ENCODE peak calls at places on chromosomes 11 and 22, in seven cellular contexts. U is gastrocnemius medialis, O is fibroblast of lung, N is tibial nerve, K is MM.1S, J is heart left ventricle, V is astrocyte. Y is an unnamed sample.

GRCh38 chr11:76620471-76620870 is 50.1 kb downstream of the LRRC32 start:
- DNase-seq in U (no peak), O (peak; percentile 92), N (no peak), K (no peak), J (no peak), V (peak; percentile 93), Y (no peak)

GRCh38 chr22:47089374-47089773 is 326.9 kb downstream of the TBC1D22A start:
- DNase-seq in U (no peak), O (no peak), N (no peak), K (no peak), J (no peak), V (no peak), Y (no peak)

GRCh38 chr11:113332638-113333329 is 18.4 kb downstream of the TTC12 start:
- DNase-seq in U (no peak), O (no peak), N (no peak), K (no peak), J (no peak), V (no peak), Y (no peak)

GRCh38 chr11:67303989-67304411 is 670 bp downstream of the SSH3 start:
- DNase-seq in U (no peak), O (no peak), N (no peak), K (no peak), J (peak; percentile 33), V (no peak), Y (no peak)

GRCh38 chr11:19344661-19345518 is 104.1 kb upstream of the E2F8 start:
- DNase-seq in U (peak; percentile 11), O (peak; percentile 33), N (no peak), K (peak; percentile 77), J (peak; percentile 36), V (no peak), Y (no peak)

GRCh38 chr11:115580927-115581680 is 76.9 kb upstream of the CADM1 start:
- DNase-seq in U (no peak), O (peak; percentile 45), N (peak; percentile 19), K (no peak), J (peak; percentile 35), V (peak; percentile 27), Y (no peak)

GRCh38 chr11:123231263-123231662 is 36.2 kb upstream of the CLMP start:
- DNase-seq in U (no peak), O (no peak), N (no peak), K (no peak), J (no peak), V (no peak), Y (no peak)

GRCh38 chr22:48721394-48721666 is 1106.3 kb downstream of the BRD1 start:
- DNase-seq in U (no peak), O (no peak), N (no peak), K (no peak), J (no peak), V (no peak), Y (no peak)

GRCh38 chr11:34749666-34750659 is 129.1 kb downstream of the EHF start:
- DNase-seq in U (peak; percentile 75), O (peak; percentile 98), N (peak; percentile 81), K (no peak), J (no peak), V (peak; percentile 80), Y (no peak)

GRCh38 chr11:66881927-66882452 is 25.1 kb downstream of the LRFN4 start:
- DNase-seq in U (no peak), O (no peak), N (no peak), K (no peak), J (no peak), V (no peak), Y (no peak)

GRCh38 chr11:126282361-126282741 is 542 bp upstream of the TIRAP start:
- DNase-seq in U (peak; percentile 20), O (peak; percentile 41), N (no peak), K (no peak), J (peak; percentile 47), V (peak; percentile 23), Y (no peak)

GRCh38 chr11:102883132-102883531 is 8.3 kb upstream of the MMP12 start:
- DNase-seq in U (no peak), O (no peak), N (no peak), K (no peak), J (no peak), V (no peak), Y (no peak)

GRCh38 chr11:118153976-118154375 is 1.4 kb upstream of the SCN4B start:
- DNase-seq in U (no peak), O (no peak), N (no peak), K (no peak), J (no peak), V (no peak), Y (no peak)

GRCh38 chr11:64924910-64925284 is 408 bp downstream of the PPP2R5B start:
- DNase-seq in U (no peak), O (no peak), N (no peak), K (no peak), J (no peak), V (no peak), Y (no peak)
- H3K4me3 ChIP-seq in U (peak overlapping the region; percentile 86), O (peak overlapping the region; percentile 95), N (peak overlapping the region; percentile 85), K (peak overlapping the region; percentile 70), J (peak overlapping the region; percentile 56), V (peak overlapping the region; percentile 86), Y (peak overlapping the region; percentile 85)

GRCh38 chr11:73991471-73992006 is 8.9 kb upstream of the UCP2 start:
- DNase-seq in U (no peak), O (no peak), N (no peak), K (peak; percentile 40), J (no peak), V (no peak), Y (no peak)
- H3K4me1 ChIP-seq in U (no peaks in the 10 kb centered on the region), O (no peaks in the 10 kb centered on the region), N (peaks cover 11% of the 10 kb centered on the region), K (peaks cover 5% of the 10 kb centered on the region), J (no peaks in the 10 kb centered on the region), V (no peaks in the 10 kb centered on the region), Y (no peaks in the 10 kb centered on the region)

GRCh38 chr11:44806631-44807030 is 79.9 kb downstream of the TSPAN18 start:
- DNase-seq in U (no peak), O (no peak), N (no peak), K (no peak), J (no peak), V (no peak), Y (no peak)
- H3K27ac ChIP-seq in U (no peak overlapping the region), O (no peak overlapping the region), N (no peak overlapping the region), K (no peak overlapping the region), J (peak overlapping the region; percentile 22), V (no peak overlapping the region), Y (no peak overlapping the region)

GRCh38 chr11:2306971-2307732 is 5.3 kb downstream of the TSPAN32 start:
- DNase-seq in U (no peak), O (no peak), N (no peak), K (no peak), J (peak; percentile 29), V (peak; percentile 33), Y (no peak)
- H3K4me3 ChIP-seq in U (no peak overlapping the region), O (no peak overlapping the region), N (no peak overlapping the region), K (no peak overlapping the region), J (no peak overlapping the region), V (no peak overlapping the region), Y (no peak overlapping the region)

GRCh38 chr11:23041104-23041503 is 180.8 kb upstream of the CCDC179 start:
- DNase-seq in U (no peak), O (no peak), N (no peak), K (no peak), J (no peak), V (no peak), Y (no peak)
- H3K4me1 ChIP-seq in U (no peaks in the 10 kb centered on the region), O (no peaks in the 10 kb centered on the region), N (no peaks in the 10 kb centered on the region), K (no peaks in the 10 kb centered on the region), J (no peaks in the 10 kb centered on the region), V (no peaks in the 10 kb centered on the region), Y (no peaks in the 10 kb centered on the region)

Y was measured in thoracic aorta.